ENCODE peak calls at places on chromosomes 2 and 18, in eight cellular contexts. One of them, this sample, is unnamed.

GRCh38 chr2:159921752-159922404 is 123.9 kb upstream of the CD302 start:
- DNase-seq in heart right ventricle: peak
- DNase-seq in CD4-positive, alpha-beta memory T cell: peak
- DNase-seq in A549: peak
- DNase-seq in body of pancreas: peak
- DNase-seq in mammary epithelial cell: peak
- DNase-seq in bronchial epithelial cell: peak
- DNase-seq in CD8-positive, alpha-beta memory T cell: peak
- DNase-seq in this sample: peak

GRCh38 chr2:144372484-144373195 is 147.3 kb downstream of the ZEB2 start:
- DNase-seq in heart right ventricle: no peak
- DNase-seq in CD4-positive, alpha-beta memory T cell: no peak
- DNase-seq in A549: no peak
- DNase-seq in body of pancreas: no peak
- DNase-seq in mammary epithelial cell: no peak
- DNase-seq in bronchial epithelial cell: no peak
- DNase-seq in CD8-positive, alpha-beta memory T cell: no peak
- DNase-seq in this sample: no peak

GRCh38 chr2:1856922-1857321 is 112.6 kb upstream of the PXDN start:
- DNase-seq in heart right ventricle: no peak
- DNase-seq in CD4-positive, alpha-beta memory T cell: no peak
- DNase-seq in A549: no peak
- DNase-seq in body of pancreas: no peak
- DNase-seq in mammary epithelial cell: no peak
- DNase-seq in bronchial epithelial cell: no peak
- DNase-seq in CD8-positive, alpha-beta memory T cell: no peak
- DNase-seq in this sample: no peak

GRCh38 chr18:34978953-34979608 is 62.1 kb upstream of the MAPRE2 start:
- DNase-seq in heart right ventricle: peak
- DNase-seq in CD4-positive, alpha-beta memory T cell: peak
- DNase-seq in A549: peak
- DNase-seq in body of pancreas: peak
- DNase-seq in mammary epithelial cell: peak
- DNase-seq in bronchial epithelial cell: peak
- DNase-seq in CD8-positive, alpha-beta memory T cell: peak
- DNase-seq in this sample: peak

GRCh38 chr2:6812857-6813530 is 52.7 kb downstream of the CMPK2 start:
- DNase-seq in heart right ventricle: no peak
- DNase-seq in CD4-positive, alpha-beta memory T cell: no peak
- DNase-seq in A549: no peak
- DNase-seq in body of pancreas: no peak
- DNase-seq in mammary epithelial cell: no peak
- DNase-seq in bronchial epithelial cell: no peak
- DNase-seq in CD8-positive, alpha-beta memory T cell: no peak
- DNase-seq in this sample: no peak

GRCh38 chr18:3434685-3435084 is 15.3 kb upstream of the TGIF1 start:
- DNase-seq in heart right ventricle: no peak
- DNase-seq in CD4-positive, alpha-beta memory T cell: no peak
- DNase-seq in A549: no peak
- DNase-seq in body of pancreas: no peak
- DNase-seq in mammary epithelial cell: no peak
- DNase-seq in bronchial epithelial cell: no peak
- DNase-seq in CD8-positive, alpha-beta memory T cell: no peak
- DNase-seq in this sample: no peak

GRCh38 chr2:213640742-213641425 is 356.6 kb downstream of the SPAG16 start:
- DNase-seq in heart right ventricle: no peak
- DNase-seq in CD4-positive, alpha-beta memory T cell: no peak
- DNase-seq in A549: no peak
- DNase-seq in body of pancreas: no peak
- DNase-seq in mammary epithelial cell: peak
- DNase-seq in bronchial epithelial cell: peak
- DNase-seq in CD8-positive, alpha-beta memory T cell: no peak
- DNase-seq in this sample: no peak

GRCh38 chr18:41266616-41267015 is 688.4 kb upstream of the PIK3C3 start:
- DNase-seq in heart right ventricle: no peak
- DNase-seq in CD4-positive, alpha-beta memory T cell: no peak
- DNase-seq in A549: no peak
- DNase-seq in body of pancreas: no peak
- DNase-seq in mammary epithelial cell: no peak
- DNase-seq in bronchial epithelial cell: peak
- DNase-seq in CD8-positive, alpha-beta memory T cell: no peak
- DNase-seq in this sample: no peak

GRCh38 chr18:1094408-1094807 is 189.7 kb downstream of the ADCYAP1 start:
- DNase-seq in heart right ventricle: no peak
- DNase-seq in CD4-positive, alpha-beta memory T cell: no peak
- DNase-seq in A549: no peak
- DNase-seq in body of pancreas: no peak
- DNase-seq in mammary epithelial cell: peak
- DNase-seq in bronchial epithelial cell: peak
- DNase-seq in CD8-positive, alpha-beta memory T cell: no peak
- DNase-seq in this sample: no peak

GRCh38 chr2:201260302-201260800 is at the start of gene CASP8:
- DNase-seq in heart right ventricle: no peak
- DNase-seq in CD4-positive, alpha-beta memory T cell: peak
- DNase-seq in A549: no peak
- DNase-seq in body of pancreas: no peak
- DNase-seq in mammary epithelial cell: peak
- DNase-seq in bronchial epithelial cell: peak
- DNase-seq in CD8-positive, alpha-beta memory T cell: peak
- DNase-seq in this sample: peak

GRCh38 chr18:53937037-53937436 is 287.4 kb downstream of the MBD2 start:
- DNase-seq in heart right ventricle: no peak
- DNase-seq in CD4-positive, alpha-beta memory T cell: no peak
- DNase-seq in A549: no peak
- DNase-seq in body of pancreas: no peak
- DNase-seq in mammary epithelial cell: no peak
- DNase-seq in bronchial epithelial cell: no peak
- DNase-seq in CD8-positive, alpha-beta memory T cell: no peak
- DNase-seq in this sample: no peak

GRCh38 chr2:96409543-96410184 is 74.1 kb downstream of the NCAPH start:
- DNase-seq in heart right ventricle: peak
- DNase-seq in CD4-positive, alpha-beta memory T cell: no peak
- DNase-seq in A549: no peak
- DNase-seq in body of pancreas: peak
- DNase-seq in mammary epithelial cell: no peak
- DNase-seq in bronchial epithelial cell: no peak
- DNase-seq in CD8-positive, alpha-beta memory T cell: no peak
- DNase-seq in this sample: no peak

GRCh38 chr2:15449542-15450236 is 111.4 kb downstream of the NBAS start:
- DNase-seq in heart right ventricle: no peak
- DNase-seq in CD4-positive, alpha-beta memory T cell: no peak
- DNase-seq in A549: no peak
- DNase-seq in body of pancreas: no peak
- DNase-seq in mammary epithelial cell: no peak
- DNase-seq in bronchial epithelial cell: no peak
- DNase-seq in CD8-positive, alpha-beta memory T cell: no peak
- DNase-seq in this sample: no peak

GRCh38 chr18:3059272-3059671 is 46.3 kb upstream of the LPIN2 start:
- DNase-seq in heart right ventricle: no peak
- DNase-seq in CD4-positive, alpha-beta memory T cell: peak
- DNase-seq in A549: no peak
- DNase-seq in body of pancreas: no peak
- DNase-seq in mammary epithelial cell: no peak
- DNase-seq in bronchial epithelial cell: no peak
- DNase-seq in CD8-positive, alpha-beta memory T cell: no peak
- DNase-seq in this sample: no peak

GRCh38 chr18:58590231-58590630 is 38.7 kb downstream of the ALPK2 start:
- DNase-seq in heart right ventricle: no peak
- DNase-seq in CD4-positive, alpha-beta memory T cell: no peak
- DNase-seq in A549: no peak
- DNase-seq in body of pancreas: no peak
- DNase-seq in mammary epithelial cell: no peak
- DNase-seq in bronchial epithelial cell: no peak
- DNase-seq in CD8-positive, alpha-beta memory T cell: no peak
- DNase-seq in this sample: no peak

GRCh38 chr2:29662841-29663240 is 258.5 kb downstream of the ALK start:
- DNase-seq in heart right ventricle: no peak
- DNase-seq in CD4-positive, alpha-beta memory T cell: no peak
- DNase-seq in A549: no peak
- DNase-seq in body of pancreas: no peak
- DNase-seq in mammary epithelial cell: no peak
- DNase-seq in bronchial epithelial cell: peak
- DNase-seq in CD8-positive, alpha-beta memory T cell: no peak
- DNase-seq in this sample: no peak

GRCh38 chr18:8367217-8367988 is 241.8 kb upstream of the RAB12 start:
- DNase-seq in heart right ventricle: peak
- DNase-seq in CD4-positive, alpha-beta memory T cell: no peak
- DNase-seq in A549: no peak
- DNase-seq in body of pancreas: peak
- DNase-seq in mammary epithelial cell: no peak
- DNase-seq in bronchial epithelial cell: peak
- DNase-seq in CD8-positive, alpha-beta memory T cell: no peak
- DNase-seq in this sample: no peak

GRCh38 chr2:207744451-207744850 is 25.3 kb downstream of the FZD5 start:
- DNase-seq in heart right ventricle: no peak
- DNase-seq in CD4-positive, alpha-beta memory T cell: no peak
- DNase-seq in A549: no peak
- DNase-seq in body of pancreas: no peak
- DNase-seq in mammary epithelial cell: no peak
- DNase-seq in bronchial epithelial cell: no peak
- DNase-seq in CD8-positive, alpha-beta memory T cell: no peak
- DNase-seq in this sample: no peak

DNA sequence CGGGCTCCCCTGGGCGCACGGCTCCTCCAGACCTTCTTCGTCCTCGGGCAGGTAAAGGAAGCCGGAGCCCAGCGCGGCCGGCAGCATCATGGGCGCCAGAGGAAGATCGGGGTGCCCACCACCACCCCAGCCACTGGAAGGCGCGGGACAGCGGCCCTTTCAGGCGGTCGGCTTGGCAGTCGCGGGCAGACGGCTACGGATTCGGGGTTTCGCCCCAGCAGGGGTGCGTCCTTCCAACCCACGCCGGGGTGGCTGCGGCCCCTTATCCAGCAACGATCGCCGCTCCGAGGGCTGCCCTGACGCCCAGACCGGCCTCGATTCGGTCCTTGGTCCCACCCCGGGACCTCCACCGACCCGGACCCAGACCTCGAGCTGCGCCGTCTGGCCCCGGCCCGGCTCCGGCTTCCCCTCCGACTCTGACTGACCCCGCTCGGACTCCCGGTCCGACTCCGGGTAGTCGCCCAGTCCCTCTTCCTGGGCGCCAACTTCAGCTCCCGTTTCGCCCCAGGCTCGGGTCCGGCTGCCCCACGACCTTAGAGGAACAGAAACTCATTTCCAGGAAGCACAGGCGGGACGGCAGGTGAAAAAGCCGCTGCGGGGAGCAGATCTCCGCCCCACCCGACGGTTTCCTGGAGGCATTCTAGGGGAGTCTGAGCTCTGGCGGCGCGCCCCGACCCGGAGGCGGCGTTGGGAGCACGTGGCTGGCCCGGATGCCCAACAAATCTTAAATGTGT is 30.2 kb upstream of the SSB start:
- DNase-seq in heart right ventricle: no peak
- DNase-seq in CD4-positive, alpha-beta memory T cell: peak
- DNase-seq in A549: no peak
- DNase-seq in body of pancreas: peak
- DNase-seq in mammary epithelial cell: no peak
- DNase-seq in bronchial epithelial cell: no peak
- DNase-seq in CD8-positive, alpha-beta memory T cell: peak
- DNase-seq in this sample: no peak
- H3K4me3 ChIP-seq in heart right ventricle: peak
- H3K4me3 ChIP-seq in CD4-positive, alpha-beta memory T cell: peak
- H3K4me3 ChIP-seq in A549: no peak
- H3K4me3 ChIP-seq in body of pancreas: peak
- H3K4me3 ChIP-seq in mammary epithelial cell: peak
- H3K4me3 ChIP-seq in bronchial epithelial cell: peak
- H3K4me3 ChIP-seq in CD8-positive, alpha-beta memory T cell: peak
- H3K4me3 ChIP-seq in this sample: no peak

DNA sequence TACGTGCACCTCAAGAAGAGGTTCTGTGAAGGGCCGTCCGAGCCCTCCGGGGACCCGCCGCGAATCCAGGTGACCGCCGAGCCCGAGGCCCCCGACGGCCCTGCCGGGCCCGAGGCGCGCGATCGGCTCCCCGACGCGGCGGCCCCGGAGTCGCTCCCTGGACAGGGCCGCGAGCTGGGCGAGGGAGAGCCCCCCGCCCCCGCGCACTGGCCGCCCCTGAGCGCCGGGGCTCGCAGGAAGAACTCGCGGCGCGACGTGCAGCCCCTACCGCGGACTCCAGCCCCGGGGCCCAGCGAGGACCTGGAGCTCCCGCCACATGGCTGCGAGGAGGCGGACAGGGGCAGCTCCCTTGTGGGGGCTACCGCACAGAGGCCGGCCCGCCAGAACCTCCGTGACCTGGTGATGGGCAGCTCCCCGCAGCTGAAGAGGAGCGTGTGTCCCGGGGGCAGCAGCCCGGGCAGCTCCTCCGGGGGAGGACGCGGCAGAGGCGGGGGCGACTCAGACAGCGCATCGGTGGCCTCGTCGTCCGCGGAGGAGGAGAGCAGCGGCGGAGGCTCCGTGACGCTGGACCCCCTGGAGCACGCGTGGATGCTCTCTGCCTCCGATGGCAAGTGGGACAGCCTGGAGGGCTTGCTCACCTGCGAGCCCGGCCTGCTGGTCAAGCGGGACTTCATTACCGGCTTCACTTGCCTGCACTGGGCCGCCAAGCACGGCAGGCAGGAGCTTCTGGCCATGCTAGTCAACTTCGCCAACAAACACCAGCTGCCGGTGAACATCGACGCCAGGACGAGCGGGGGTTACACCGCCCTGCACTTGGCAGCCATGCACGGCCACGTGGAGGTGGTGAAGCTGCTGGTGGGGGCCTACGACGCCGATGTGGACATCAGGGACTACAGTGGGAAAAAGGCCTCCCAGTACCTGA is 812 bp downstream of the SOWAHC start:
- DNase-seq in heart right ventricle: peak
- DNase-seq in CD4-positive, alpha-beta memory T cell: peak
- DNase-seq in A549: no peak
- DNase-seq in body of pancreas: peak
- DNase-seq in mammary epithelial cell: peak
- DNase-seq in bronchial epithelial cell: no peak
- DNase-seq in CD8-positive, alpha-beta memory T cell: no peak
- DNase-seq in this sample: no peak
- H3K4me3 ChIP-seq in heart right ventricle: peak
- H3K4me3 ChIP-seq in CD4-positive, alpha-beta memory T cell: peak
- H3K4me3 ChIP-seq in A549: peak
- H3K4me3 ChIP-seq in body of pancreas: peak
- H3K4me3 ChIP-seq in mammary epithelial cell: peak
- H3K4me3 ChIP-seq in bronchial epithelial cell: peak
- H3K4me3 ChIP-seq in CD8-positive, alpha-beta memory T cell: no peak
- H3K4me3 ChIP-seq in this sample: no peak

GRCh38 chr2:262117-262516 is 1.7 kb downstream of the SH3YL1 start:
- DNase-seq in heart right ventricle: no peak
- DNase-seq in CD4-positive, alpha-beta memory T cell: no peak
- DNase-seq in A549: no peak
- DNase-seq in body of pancreas: no peak
- DNase-seq in mammary epithelial cell: peak
- DNase-seq in bronchial epithelial cell: peak
- DNase-seq in CD8-positive, alpha-beta memory T cell: no peak
- DNase-seq in this sample: no peak
- H3K4me3 ChIP-seq in heart right ventricle: no peak
- H3K4me3 ChIP-seq in CD4-positive, alpha-beta memory T cell: no peak
- H3K4me3 ChIP-seq in A549: no peak
- H3K4me3 ChIP-seq in body of pancreas: no peak
- H3K4me3 ChIP-seq in mammary epithelial cell: no peak
- H3K4me3 ChIP-seq in bronchial epithelial cell: no peak
- H3K4me3 ChIP-seq in CD8-positive, alpha-beta memory T cell: no peak
- H3K4me3 ChIP-seq in this sample: no peak

DNA sequence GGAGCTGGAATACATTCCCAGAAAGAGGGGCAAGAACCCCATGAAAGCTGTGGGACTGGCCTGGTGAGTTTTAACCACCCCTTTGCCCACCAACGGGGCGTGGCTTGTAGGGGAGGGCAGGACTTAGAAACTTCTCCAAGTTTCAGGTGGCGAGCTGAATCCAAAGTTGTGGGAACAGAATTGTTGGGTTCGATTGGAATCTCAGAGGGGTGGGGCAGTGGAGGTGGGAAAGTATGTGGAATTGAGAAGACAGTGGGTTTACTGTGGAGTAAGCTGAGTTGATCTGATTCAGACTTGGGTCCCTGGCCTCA is 1.1 kb downstream of the PNKD start:
- DNase-seq in heart right ventricle: no peak
- DNase-seq in CD4-positive, alpha-beta memory T cell: no peak
- DNase-seq in A549: no peak
- DNase-seq in body of pancreas: no peak
- DNase-seq in mammary epithelial cell: peak
- DNase-seq in bronchial epithelial cell: peak
- DNase-seq in CD8-positive, alpha-beta memory T cell: no peak
- DNase-seq in this sample: no peak
- H3K4me3 ChIP-seq in heart right ventricle: peak
- H3K4me3 ChIP-seq in CD4-positive, alpha-beta memory T cell: peak
- H3K4me3 ChIP-seq in A549: peak
- H3K4me3 ChIP-seq in body of pancreas: no peak
- H3K4me3 ChIP-seq in mammary epithelial cell: peak
- H3K4me3 ChIP-seq in bronchial epithelial cell: peak
- H3K4me3 ChIP-seq in CD8-positive, alpha-beta memory T cell: peak
- H3K4me3 ChIP-seq in this sample: peak

This sample was measured in Jurkat, Clone E6-1.